ENCODE peak calls at places on chromosomes 11 and 22, in ten cellular contexts. H is foreskin fibroblast; E is ACHN; Q is anterior cingulate cortex; F is activated T-helper 1 cell treated with anti-CD3 and anti-CD28 coated beads, Interleukin-2, amount 50 U/mL, for 16 hours; Z is DMS153; D is HEK293T; A is PC-9; J is NCI-H1436; L is ecto neural progenitor cell. I is an unnamed sample.

GRCh38 chr11:102410382-102410784 is 42.2 kb downstream of the TMEM123 start:
- DNase-seq in A (no peak), F (no peak), D (no peak), Z (no peak), E (no peak), J (no peak), H (peak), L (no peak), Q (no peak), I (no peak)

GRCh38 chr22:32558681-32559355 is 84.2 kb downstream of the FBXO7 start:
- DNase-seq in H (peak), F (no peak), E (peak), A (peak), Z (no peak), Q (no peak), J (no peak), D (no peak), L (no peak), I (no peak)

GRCh38 chr11:121486054-121486453 is 33.3 kb upstream of the SORL1-AS1 start:
- DNase-seq in J (no peak), Z (no peak), F (no peak), D (no peak), L (no peak), Q (no peak), E (no peak), H (no peak), A (peak), I (no peak)

GRCh38 chr11:62075438-62075837 is 48.4 kb upstream of the INCENP start:
- DNase-seq in D (no peak), Z (no peak), J (no peak), Q (no peak), E (no peak), F (no peak), L (no peak), A (no peak), H (no peak), I (no peak)

GRCh38 chr11:102120006-102120405 is 9.8 kb downstream of the YAP1 start:
- DNase-seq in J (no peak), H (peak), A (peak), F (no peak), Z (no peak), Q (no peak), D (no peak), L (no peak), E (no peak), I (peak)

GRCh38 chr22:27086080-27086479 is 428.7 kb downstream of the MIAT start:
- DNase-seq in E (no peak), F (no peak), H (no peak), L (no peak), A (no peak), J (no peak), D (no peak), Z (no peak), Q (no peak), I (no peak)

GRCh38 chr11:64226507-64227051 is 505 bp downstream of the NUDT22 start:
- DNase-seq in Z (peak), F (peak), H (peak), L (no peak), D (no peak), E (peak), A (peak), Q (no peak), J (no peak), I (no peak)

GRCh38 chr11:76835030-76835429 is 25.7 kb upstream of the ACER3 start:
- DNase-seq in Z (no peak), Q (no peak), E (no peak), L (no peak), H (no peak), F (no peak), D (no peak), A (no peak), J (no peak), I (no peak)

GRCh38 chr11:79269923-79270322 is 170.9 kb downstream of the TENM4 start:
- DNase-seq in A (no peak), Q (no peak), E (no peak), H (no peak), F (no peak), J (no peak), D (peak), Z (no peak), L (no peak), I (no peak)

GRCh38 chr11:9956483-9956882 is 292.6 kb downstream of the SWAP70 start:
- DNase-seq in D (no peak), E (no peak), A (no peak), L (no peak), Q (no peak), Z (no peak), F (no peak), J (no peak), H (no peak), I (no peak)

GRCh38 chr11:32430586-32431357 is 4.6 kb downstream of the WT1 start:
- DNase-seq in E (no peak), A (no peak), H (no peak), D (no peak), L (peak), Z (no peak), F (no peak), Q (no peak), J (no peak), I (no peak)

GRCh38 chr11:102306048-102306575 is 11.2 kb upstream of the BIRC3 start:
- DNase-seq in L (no peak), Z (peak), A (peak), H (no peak), J (peak), E (no peak), Q (no peak), D (no peak), F (peak), I (no peak)

GRCh38 chr11:114511538-114511937 is 48.1 kb downstream of the NXPE1 start:
- DNase-seq in F (no peak), L (no peak), E (no peak), H (no peak), Z (no peak), Q (no peak), D (no peak), A (no peak), J (no peak), I (no peak)

GRCh38 chr11:82676483-82677094 is 57.1 kb downstream of the FAM181B start:
- DNase-seq in L (no peak), E (peak), D (no peak), Z (no peak), F (no peak), A (no peak), J (no peak), Q (no peak), H (no peak), I (no peak)

GRCh38 chr11:85945788-85946187 is 90.6 kb downstream of the CCDC83 start:
- DNase-seq in E (no peak), Q (no peak), D (no peak), J (no peak), Z (no peak), F (no peak), A (no peak), L (no peak), H (no peak), I (no peak)

GRCh38 chr22:43884600-43885318 is 7.1 kb downstream of the PNPLA5 start:
- DNase-seq in D (peak), E (peak), L (peak), H (peak), Q (no peak), J (peak), A (no peak), F (no peak), Z (no peak), I (peak)

GRCh38 chr11:66321606-66322005 is 4.8 kb upstream of the CD248 start:
- DNase-seq in H (no peak), F (no peak), A (no peak), J (no peak), Q (no peak), E (no peak), D (no peak), Z (no peak), L (no peak), I (no peak)

GRCh38 chr11:1082728-1083620 is 8.3 kb downstream of the MUC2 start:
- DNase-seq in Q (no peak), D (no peak), F (no peak), Z (no peak), A (no peak), E (no peak), L (no peak), J (no peak), H (no peak), I (no peak)

GRCh38 chr22:32815943-32816342 is 14.4 kb downstream of the TIMP3 start:
- DNase-seq in J (no peak), A (no peak), D (no peak), L (no peak), Q (no peak), Z (no peak), H (no peak), E (no peak), F (no peak), I (no peak)

GRCh38 chr22:24406322-24407277 is 20.8 kb upstream of the ADORA2A start:
- DNase-seq in Q (no peak), E (no peak), Z (no peak), L (no peak), H (no peak), J (no peak), A (no peak), D (no peak), F (no peak), I (no peak)

I was measured in HuH-7.